ENCODE peak calls at places on chromosomes 5 and 9, in seven cellular contexts. X is amniotic stem cell; M is stimulated activated CD4-positive, alpha-beta T cell treated with anti-CD3 and anti-CD28 coated beads, Interleukin-4, amount 100 ng/mL, for 4 hours; U is left cardiac atrium; C is activated gamma-delta T cell treated with Interleukin-2 at 50 U/mL for 16 hours; A is fibroblast of villous mesenchyme; F is NCI-H748 treated with DMSO at 0.1 percent for 48 hours. K is an unnamed sample.

GRCh38 chr5:4203146-4203545 is 607.5 kb downstream of the IRX1 start:
- DNase-seq in X (no peak), M (no peak), U (no peak), C (no peak), A (no peak), F (no peak), K (no peak)

GRCh38 chr9:74373348-74373747 is 123.8 kb upstream of the RORB start:
- DNase-seq in X (no peak), M (no peak), U (no peak), C (no peak), A (no peak), F (no peak), K (no peak)

GRCh38 chr9:72041775-72042194 is 18.6 kb downstream of the C9orf57 start:
- DNase-seq in X (no peak), M (no peak), U (peak), C (no peak), A (peak), F (peak), K (peak)

GRCh38 chr5:5981562-5981961 is 396.8 kb downstream of the MED10 start:
- DNase-seq in X (no peak), M (no peak), U (no peak), C (no peak), A (no peak), F (no peak), K (no peak)

GRCh38 chr9:18390393-18390792 is 83.6 kb upstream of the ADAMTSL1 start:
- DNase-seq in X (no peak), M (no peak), U (no peak), C (no peak), A (peak), F (no peak), K (no peak)

GRCh38 chr5:139164020-139164419 is 34.1 kb downstream of the SIL1 start:
- DNase-seq in X (no peak), M (no peak), U (no peak), C (no peak), A (no peak), F (no peak), K (no peak)

GRCh38 chr5:61346511-61346910 is 14.5 kb downstream of the ZSWIM6 start:
- DNase-seq in X (no peak), M (no peak), U (no peak), C (no peak), A (peak), F (no peak), K (peak)

GRCh38 chr5:122846051-122846567 is 696 bp downstream of the SNX24 start:
- DNase-seq in X (no peak), M (no peak), U (no peak), C (no peak), A (peak), F (peak), K (no peak)

GRCh38 chr5:181243521-181244307 is at the start of gene RACK1:
- DNase-seq in X (no peak), M (peak), U (peak), C (peak), A (peak), F (no peak), K (peak)

GRCh38 chr5:178832618-178833201 is 27.0 kb upstream of the ZNF354B start:
- DNase-seq in X (no peak), M (no peak), U (no peak), C (no peak), A (no peak), F (no peak), K (no peak)

GRCh38 chr9:110214553-110214952 is 6.6 kb upstream of the C9orf152 start:
- DNase-seq in X (no peak), M (no peak), U (no peak), C (no peak), A (peak), F (no peak), K (no peak)

GRCh38 chr9:125409637-125410521 is 148.3 kb downstream of the GAPVD1 start:
- DNase-seq in X (no peak), M (peak), U (peak), C (no peak), A (peak), F (no peak), K (no peak)

GRCh38 chr9:105883847-105884246 is 189.5 kb downstream of the TMEM38B start:
- DNase-seq in X (no peak), M (no peak), U (no peak), C (no peak), A (no peak), F (no peak), K (no peak)

K was measured in foreskin melanocyte.